ENCODE peak calls at places on chromosome 17, in six cellular contexts. N is naive thymus-derived CD4-positive, alpha-beta T cell; X is activated naive CD4-positive, alpha-beta T cell; L is fibroblast of mammary gland; P is stimulated activated naive CD8-positive, alpha-beta T cell treated with anti-CD3 and anti-CD28 coated beads, Interleukin-15, amount 100 ng/mL, for 72 hours; E is T-cell. O is an unnamed sample.

GRCh38 chr17:37791434-37791833 is 46.6 kb upstream of the HNF1B start:
- DNase-seq in N (no peak), X (no peak), L (peak), P (peak), E (peak), O (no peak)

GRCh38 chr17:38914741-38915638 is 10.4 kb upstream of the LASP1NB start:
- DNase-seq in N (no peak), X (no peak), L (no peak), P (no peak), E (no peak), O (no peak)

GRCh38 chr17:2192367-2193028 is 111.1 kb downstream of the SMG6 start:
- DNase-seq in N (peak), X (peak), L (peak), P (peak), E (peak), O (no peak)

GRCh38 chr17:51372345-51373004 is 112.1 kb downstream of the UTP18 start:
- DNase-seq in N (no peak), X (no peak), L (peak), P (no peak), E (no peak), O (no peak)

GRCh38 chr17:48995332-48995870 is 1.8 kb upstream of the IGF2BP1 start:
- DNase-seq in N (no peak), X (no peak), L (no peak), P (no peak), E (no peak), O (no peak)

GRCh38 chr17:42521036-42521435 is 15.0 kb upstream of the NAGLU start:
- DNase-seq in N (no peak), X (no peak), L (no peak), P (no peak), E (no peak), O (no peak)

GRCh38 chr17:79226037-79226436 is 151.4 kb downstream of the ENGASE start:
- DNase-seq in N (no peak), X (no peak), L (no peak), P (no peak), E (no peak), O (no peak)

GRCh38 chr17:78040561-78041400 is 82.3 kb downstream of the TNRC6C start:
- DNase-seq in N (peak), X (no peak), L (peak), P (peak), E (peak), O (no peak)

GRCh38 chr17:66580601-66581385 is 254.1 kb upstream of the CACNG5 start:
- DNase-seq in N (no peak), X (no peak), L (peak), P (no peak), E (no peak), O (no peak)

GRCh38 chr17:32350662-32351418 is 883 bp downstream of the ZNF207 start:
- DNase-seq in N (peak), X (no peak), L (peak), P (no peak), E (peak), O (no peak)

GRCh38 chr17:44220211-44221071 is 966 bp upstream of the UBTF start:
- DNase-seq in N (peak), X (peak), L (peak), P (peak), E (peak), O (no peak)

GRCh38 chr17:81302861-81303326 is 7.8 kb upstream of the SLC38A10 start:
- DNase-seq in N (no peak), X (no peak), L (no peak), P (no peak), E (no peak), O (no peak)

GRCh38 chr17:33516645-33517044 is 223.6 kb upstream of the ASIC2 start:
- DNase-seq in N (no peak), X (no peak), L (no peak), P (no peak), E (no peak), O (no peak)

GRCh38 chr17:30239089-30239462 is 3.6 kb upstream of the SLC6A4 start:
- DNase-seq in N (no peak), X (no peak), L (no peak), P (no peak), E (no peak), O (no peak)

GRCh38 chr17:77427471-77427991 is 286.8 kb downstream of the SEC14L1 start:
- DNase-seq in N (no peak), X (no peak), L (peak), P (no peak), E (no peak), O (no peak)

GRCh38 chr17:8154608-8155152 is 2.5 kb upstream of the PER1 start:
- DNase-seq in N (no peak), X (no peak), L (peak), P (no peak), E (no peak), O (no peak)

GRCh38 chr17:6831662-6832263 is at the start of gene TEKT1:
- DNase-seq in N (peak), X (peak), L (peak), P (peak), E (peak), O (peak)

GRCh38 chr17:77363821-77364361 is 223.1 kb downstream of the SEC14L1 start:
- DNase-seq in N (no peak), X (no peak), L (peak), P (peak), E (peak), O (no peak)

GRCh38 chr17:77352996-77353395 is 212.2 kb downstream of the SEC14L1 start:
- DNase-seq in N (no peak), X (no peak), L (no peak), P (no peak), E (no peak), O (no peak)